ENCODE peak calls at places on chromosome 11, in eight cellular contexts. One of them, this sample, is unnamed. For H3K9me3, the result is how much of the 10 kb centered on the place peaks cover.

GRCh38 chr11:36130401-36130800 is 158.8 kb downstream of the COMMD9 start:
- DNase-seq in pancreas: no peak
- DNase-seq in CD4-positive, CD25-positive, alpha-beta regulatory T cell: no peak
- DNase-seq in HAP-1: no peak
- DNase-seq in adrenal gland: no peak
- DNase-seq in GM23248: peak
- DNase-seq in sigmoid colon: no peak
- DNase-seq in kidney: no peak
- DNase-seq in this sample: peak

GRCh38 chr11:90178751-90179150 is 44.1 kb downstream of the CHORDC1 start:
- DNase-seq in GM23248: no peak
- DNase-seq in pancreas: no peak
- DNase-seq in CD4-positive, CD25-positive, alpha-beta regulatory T cell: no peak
- DNase-seq in kidney: no peak
- DNase-seq in sigmoid colon: no peak
- DNase-seq in adrenal gland: no peak
- DNase-seq in HAP-1: no peak
- DNase-seq in this sample: no peak

GRCh38 chr11:10329935-10330334 is 25.1 kb downstream of the ADM start:
- DNase-seq in adrenal gland: no peak
- DNase-seq in HAP-1: no peak
- DNase-seq in CD4-positive, CD25-positive, alpha-beta regulatory T cell: no peak
- DNase-seq in kidney: no peak
- DNase-seq in GM23248: peak
- DNase-seq in sigmoid colon: no peak
- DNase-seq in pancreas: no peak
- DNase-seq in this sample: peak

GRCh38 chr11:12529041-12529440 is 145.2 kb upstream of the TEAD1 start:
- DNase-seq in kidney: no peak
- DNase-seq in sigmoid colon: no peak
- DNase-seq in GM23248: no peak
- DNase-seq in adrenal gland: no peak
- DNase-seq in pancreas: no peak
- DNase-seq in HAP-1: no peak
- DNase-seq in CD4-positive, CD25-positive, alpha-beta regulatory T cell: no peak
- DNase-seq in this sample: no peak

GRCh38 chr11:45374632-45375031 is 88.5 kb upstream of the SYT13 start:
- DNase-seq in sigmoid colon: no peak
- DNase-seq in HAP-1: no peak
- DNase-seq in adrenal gland: no peak
- DNase-seq in CD4-positive, CD25-positive, alpha-beta regulatory T cell: peak
- DNase-seq in pancreas: no peak
- DNase-seq in kidney: no peak
- DNase-seq in GM23248: no peak
- DNase-seq in this sample: no peak

GRCh38 chr11:120657306-120658070 is 145.9 kb downstream of the GRIK4 start:
- DNase-seq in adrenal gland: no peak
- DNase-seq in CD4-positive, CD25-positive, alpha-beta regulatory T cell: no peak
- DNase-seq in pancreas: no peak
- DNase-seq in sigmoid colon: no peak
- DNase-seq in HAP-1: no peak
- DNase-seq in kidney: no peak
- DNase-seq in GM23248: no peak
- DNase-seq in this sample: no peak

GRCh38 chr11:96098511-96099241 is 174.8 kb upstream of the MTMR2 start:
- DNase-seq in sigmoid colon: no peak
- DNase-seq in HAP-1: no peak
- DNase-seq in pancreas: peak
- DNase-seq in GM23248: peak
- DNase-seq in CD4-positive, CD25-positive, alpha-beta regulatory T cell: no peak
- DNase-seq in adrenal gland: no peak
- DNase-seq in kidney: no peak
- DNase-seq in this sample: no peak

GRCh38 chr11:68139395-68139794 is 18.2 kb upstream of the CHKA start:
- DNase-seq in kidney: no peak
- DNase-seq in GM23248: no peak
- DNase-seq in pancreas: no peak
- DNase-seq in CD4-positive, CD25-positive, alpha-beta regulatory T cell: no peak
- DNase-seq in adrenal gland: no peak
- DNase-seq in sigmoid colon: no peak
- DNase-seq in HAP-1: no peak
- DNase-seq in this sample: no peak

GRCh38 chr11:75721852-75722668 is 4.4 kb downstream of the MOGAT2 start:
- DNase-seq in adrenal gland: no peak
- DNase-seq in kidney: no peak
- DNase-seq in pancreas: no peak
- DNase-seq in sigmoid colon: no peak
- DNase-seq in HAP-1: no peak
- DNase-seq in CD4-positive, CD25-positive, alpha-beta regulatory T cell: no peak
- DNase-seq in GM23248: no peak
- DNase-seq in this sample: no peak

GRCh38 chr11:115676768-115677167 is 172.6 kb upstream of the CADM1 start:
- DNase-seq in pancreas: no peak
- DNase-seq in sigmoid colon: no peak
- DNase-seq in kidney: no peak
- DNase-seq in GM23248: peak
- DNase-seq in adrenal gland: no peak
- DNase-seq in CD4-positive, CD25-positive, alpha-beta regulatory T cell: no peak
- DNase-seq in HAP-1: no peak
- DNase-seq in this sample: peak

GRCh38 chr11:30342736-30343166 is 19.8 kb downstream of the ARL14EP start:
- DNase-seq in pancreas: no peak
- DNase-seq in CD4-positive, CD25-positive, alpha-beta regulatory T cell: no peak
- DNase-seq in kidney: no peak
- DNase-seq in GM23248: no peak
- DNase-seq in HAP-1: no peak
- DNase-seq in adrenal gland: no peak
- DNase-seq in sigmoid colon: no peak
- DNase-seq in this sample: no peak

GRCh38 chr11:110110854-110111253 is 17.7 kb downstream of the ZC3H12C start:
- DNase-seq in kidney: no peak
- DNase-seq in CD4-positive, CD25-positive, alpha-beta regulatory T cell: no peak
- DNase-seq in GM23248: no peak
- DNase-seq in adrenal gland: peak
- DNase-seq in HAP-1: no peak
- DNase-seq in pancreas: no peak
- DNase-seq in sigmoid colon: no peak
- DNase-seq in this sample: no peak

GRCh38 chr11:110112457-110112856 is 19.3 kb downstream of the ZC3H12C start:
- DNase-seq in HAP-1: no peak
- DNase-seq in kidney: no peak
- DNase-seq in sigmoid colon: no peak
- DNase-seq in pancreas: no peak
- DNase-seq in adrenal gland: no peak
- DNase-seq in CD4-positive, CD25-positive, alpha-beta regulatory T cell: no peak
- DNase-seq in GM23248: no peak
- DNase-seq in this sample: no peak

DNA sequence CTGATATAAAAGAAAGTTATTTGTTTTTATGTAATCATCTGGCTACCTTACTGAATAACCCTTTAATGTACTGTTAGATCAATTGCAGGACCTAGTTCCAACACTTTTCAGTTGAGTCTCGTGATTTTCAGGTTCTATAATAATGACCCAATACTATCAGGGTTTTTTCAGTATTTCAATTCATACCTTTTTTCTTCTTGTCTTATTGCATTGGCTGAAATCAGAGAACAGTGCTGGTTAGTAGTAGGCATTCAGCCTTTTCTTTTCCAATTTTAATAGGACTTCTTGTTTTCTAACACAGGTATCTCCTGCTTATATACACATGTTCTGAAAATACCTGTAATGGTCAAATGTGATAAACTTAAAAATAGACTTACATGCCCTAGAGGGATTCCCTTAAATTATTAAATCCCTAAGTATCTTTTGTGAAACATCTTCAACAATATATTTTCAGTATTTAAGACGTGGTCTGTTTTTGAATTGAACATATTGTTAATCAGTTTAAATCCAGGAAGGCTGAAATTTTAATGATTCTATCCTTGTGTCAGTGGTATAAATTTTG is 13.6 kb downstream of the ZC3H12C start:
- DNase-seq in kidney: no peak
- DNase-seq in GM23248: no peak
- DNase-seq in pancreas: no peak
- DNase-seq in adrenal gland: no peak
- DNase-seq in HAP-1: no peak
- DNase-seq in CD4-positive, CD25-positive, alpha-beta regulatory T cell: no peak
- DNase-seq in sigmoid colon: no peak
- DNase-seq in this sample: no peak
- H3K9me3 ChIP-seq in kidney: under half
- H3K9me3 ChIP-seq in GM23248: under half
- H3K9me3 ChIP-seq in pancreas: under half
- H3K9me3 ChIP-seq in adrenal gland: under half
- H3K9me3 ChIP-seq in HAP-1: under half
- H3K9me3 ChIP-seq in CD4-positive, CD25-positive, alpha-beta regulatory T cell: under half
- H3K9me3 ChIP-seq in sigmoid colon: under half
- H3K9me3 ChIP-seq in this sample: under half

GRCh38 chr11:2345050-2345449 is 32.1 kb upstream of the CD81 start:
- DNase-seq in sigmoid colon: no peak
- DNase-seq in CD4-positive, CD25-positive, alpha-beta regulatory T cell: no peak
- DNase-seq in pancreas: no peak
- DNase-seq in GM23248: no peak
- DNase-seq in adrenal gland: no peak
- DNase-seq in HAP-1: no peak
- DNase-seq in kidney: no peak
- DNase-seq in this sample: no peak
- H3K9me3 ChIP-seq in sigmoid colon: under half
- H3K9me3 ChIP-seq in CD4-positive, CD25-positive, alpha-beta regulatory T cell: under half
- H3K9me3 ChIP-seq in pancreas: under half
- H3K9me3 ChIP-seq in GM23248: under half
- H3K9me3 ChIP-seq in adrenal gland: under half
- H3K9me3 ChIP-seq in HAP-1: under half
- H3K9me3 ChIP-seq in kidney: under half
- H3K9me3 ChIP-seq in this sample: under half

GRCh38 chr11:70038034-70038834 is 39.9 kb upstream of the ANO1 start:
- DNase-seq in GM23248: no peak
- DNase-seq in sigmoid colon: no peak
- DNase-seq in HAP-1: no peak
- DNase-seq in pancreas: no peak
- DNase-seq in CD4-positive, CD25-positive, alpha-beta regulatory T cell: no peak
- DNase-seq in adrenal gland: no peak
- DNase-seq in kidney: no peak
- DNase-seq in this sample: no peak
- H3K9me3 ChIP-seq in GM23248: under half
- H3K9me3 ChIP-seq in sigmoid colon: under half
- H3K9me3 ChIP-seq in HAP-1: under half
- H3K9me3 ChIP-seq in pancreas: under half
- H3K9me3 ChIP-seq in CD4-positive, CD25-positive, alpha-beta regulatory T cell: under half
- H3K9me3 ChIP-seq in adrenal gland: under half
- H3K9me3 ChIP-seq in kidney: under half
- H3K9me3 ChIP-seq in this sample: under half

DNA sequence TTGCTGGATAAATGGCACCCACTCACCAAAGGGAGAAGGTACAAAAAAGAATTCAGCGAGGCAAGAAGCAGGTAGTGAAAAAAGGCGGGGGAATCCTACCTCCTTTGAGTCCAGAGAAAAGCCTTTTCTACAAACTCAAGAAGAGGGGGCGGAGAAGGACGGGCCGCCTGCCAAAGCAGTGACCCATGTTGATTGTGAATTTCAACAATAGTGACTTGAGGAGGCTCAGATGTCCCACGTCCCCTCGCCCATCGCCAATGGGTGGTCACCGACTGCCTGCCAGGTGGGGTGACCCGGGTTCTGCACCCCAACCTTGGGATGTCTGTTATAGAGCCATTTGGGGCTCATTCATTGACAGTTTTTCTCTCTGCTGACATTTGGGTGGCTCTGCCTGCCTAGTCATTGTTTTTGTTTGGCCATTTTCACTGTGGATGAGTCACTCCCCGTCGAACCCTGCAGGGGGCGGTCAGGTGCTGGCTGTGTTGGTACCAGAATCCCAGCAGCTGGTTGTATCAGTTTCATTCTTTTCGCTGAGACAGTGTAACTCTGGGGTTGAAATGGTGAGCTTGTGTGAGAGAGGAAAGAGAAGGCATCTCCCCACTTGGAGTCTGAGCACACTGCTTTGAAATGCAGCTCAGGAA is 163.4 kb upstream of the NCAM1 start:
- DNase-seq in GM23248: peak
- DNase-seq in pancreas: peak
- DNase-seq in kidney: no peak
- DNase-seq in HAP-1: peak
- DNase-seq in CD4-positive, CD25-positive, alpha-beta regulatory T cell: no peak
- DNase-seq in adrenal gland: peak
- DNase-seq in sigmoid colon: no peak
- DNase-seq in this sample: peak
- H3K9me3 ChIP-seq in GM23248: under half
- H3K9me3 ChIP-seq in pancreas: under half
- H3K9me3 ChIP-seq in kidney: under half
- H3K9me3 ChIP-seq in HAP-1: under half
- H3K9me3 ChIP-seq in CD4-positive, CD25-positive, alpha-beta regulatory T cell: under half
- H3K9me3 ChIP-seq in adrenal gland: under half
- H3K9me3 ChIP-seq in sigmoid colon: under half
- H3K9me3 ChIP-seq in this sample: under half